ENCODE peak calls at places on chromosomes 4 and X, in four cellular contexts. D is prostate gland, C is uterus, B is breast epithelium. X is an unnamed sample. For H3K9me3, the result is how much of the 10 kb centered on the place peaks cover.

GRCh38 chrX:148372925-148373324 is 127.5 kb upstream of the AFF2 start:
- DNase-seq in D (no peak), C (no peak), B (no peak), X (no peak)

GRCh38 chr4:168757500-168757899 is 252.6 kb downstream of the CBR4 start:
- DNase-seq in D (no peak), C (no peak), B (no peak), X (no peak)

GRCh38 chr4:186826866-186827541 is 103.3 kb upstream of the FAT1 start:
- DNase-seq in D (no peak), C (no peak), B (no peak), X (no peak)

GRCh38 chrX:3549442-3549875 is 164.0 kb downstream of the PRKX start:
- DNase-seq in D (no peak), C (no peak), B (peak), X (peak)

GRCh38 chr4:157444014-157444413 is 223.5 kb downstream of the GRIA2 start:
- DNase-seq in D (no peak), C (no peak), B (no peak), X (peak)

GRCh38 chr4:101774807-101775206 is 15.7 kb upstream of the BANK1 start:
- DNase-seq in D (no peak), C (no peak), B (no peak), X (no peak)

GRCh38 chr4:42638993-42639392 is 17.9 kb downstream of the ATP8A1 start:
- DNase-seq in D (no peak), C (no peak), B (no peak), X (no peak)

GRCh38 chrX:101252634-101253033 is 33.0 kb downstream of the DRP2 start:
- DNase-seq in D (no peak), C (no peak), B (no peak), X (no peak)

GRCh38 chrX:37755073-37755472 is 24.8 kb upstream of the CYBB start:
- DNase-seq in D (no peak), C (no peak), B (no peak), X (no peak)

GRCh38 chrX:150486011-150486410 is 82.4 kb upstream of the MTM1 start:
- DNase-seq in D (peak), C (peak), B (no peak), X (no peak)

GRCh38 chrX:87664381-87664780 is 146.8 kb downstream of the KLHL4 start:
- DNase-seq in D (no peak), C (no peak), B (no peak), X (no peak)

GRCh38 chr4:147984065-147984777 is 252.3 kb downstream of the ARHGAP10 start:
- DNase-seq in D (no peak), C (no peak), B (no peak), X (no peak)

GRCh38 chr4:168408620-168409019 is 71.7 kb downstream of the DDX60L start:
- DNase-seq in D (peak), C (peak), B (no peak), X (no peak)

GRCh38 chrX:13669246-13669689 is 16.3 kb downstream of the TCEANC start:
- DNase-seq in D (peak), C (peak), B (peak), X (peak)

GRCh38 chr4:121307441-121308327 is 73.1 kb downstream of the QRFPR start:
- DNase-seq in D (no peak), C (no peak), B (no peak), X (no peak)

GRCh38 chrX:39728852-39729587 is 368.7 kb downstream of the BCOR start:
- DNase-seq in D (no peak), C (no peak), B (no peak), X (no peak)

GRCh38 chrX:133602881-133603280 is 187.6 kb upstream of the GPC4 start:
- DNase-seq in D (no peak), C (no peak), B (no peak), X (no peak)

GRCh38 chr4:28351826-28352225 is 1491.2 kb downstream of the STIM2 start:
- DNase-seq in D (no peak), C (no peak), B (no peak), X (no peak)

GRCh38 chrX:29870608-29871007 is 344.8 kb upstream of the MAGEB2 start:
- DNase-seq in D (no peak), C (no peak), B (no peak), X (no peak)

GRCh38 chr4:144583658-144584057 is 62.3 kb upstream of the HHIP start:
- DNase-seq in D (no peak), C (no peak), B (no peak), X (no peak)

GRCh38 chr4:7134737-7135388 is 57.5 kb upstream of the SORCS2 start:
- DNase-seq in D (no peak), C (peak), B (no peak), X (peak)

GRCh38 chr4:112167790-112168189 is 22.5 kb downstream of the FAM241A start:
- DNase-seq in D (no peak), C (no peak), B (no peak), X (no peak)

GRCh38 chr4:2135083-2135482 is 76.0 kb downstream of the NAT8L start:
- DNase-seq in D (no peak), C (no peak), B (no peak), X (no peak)

GRCh38 chrX:32948130-32948529 is 263.2 kb downstream of the DMD start:
- DNase-seq in D (no peak), C (no peak), B (no peak), X (no peak)

GRCh38 chr4:7687006-7687405 is 252.3 kb upstream of the PSAPL1 start:
- DNase-seq in D (no peak), C (no peak), B (no peak), X (peak)

GRCh38 chr4:108601096-108601495 is 19.3 kb upstream of the RPL34 start:
- DNase-seq in D (no peak), C (no peak), B (no peak), X (no peak)

GRCh38 chr4:119080721-119081541 is 54.7 kb upstream of the MYOZ2 start:
- DNase-seq in D (no peak), C (no peak), B (no peak), X (no peak)

GRCh38 chr4:8264106-8264505 is 5.4 kb upstream of the HTRA3 start:
- DNase-seq in D (no peak), C (no peak), B (no peak), X (no peak)

GRCh38 chr4:81418572-81418971 is 53.1 kb downstream of the RASGEF1B start:
- DNase-seq in D (no peak), C (no peak), B (no peak), X (no peak)

GRCh38 chrX:24166078-24166477 is 16.5 kb downstream of the ZFX start:
- DNase-seq in D (no peak), C (no peak), B (no peak), X (no peak)

DNA sequence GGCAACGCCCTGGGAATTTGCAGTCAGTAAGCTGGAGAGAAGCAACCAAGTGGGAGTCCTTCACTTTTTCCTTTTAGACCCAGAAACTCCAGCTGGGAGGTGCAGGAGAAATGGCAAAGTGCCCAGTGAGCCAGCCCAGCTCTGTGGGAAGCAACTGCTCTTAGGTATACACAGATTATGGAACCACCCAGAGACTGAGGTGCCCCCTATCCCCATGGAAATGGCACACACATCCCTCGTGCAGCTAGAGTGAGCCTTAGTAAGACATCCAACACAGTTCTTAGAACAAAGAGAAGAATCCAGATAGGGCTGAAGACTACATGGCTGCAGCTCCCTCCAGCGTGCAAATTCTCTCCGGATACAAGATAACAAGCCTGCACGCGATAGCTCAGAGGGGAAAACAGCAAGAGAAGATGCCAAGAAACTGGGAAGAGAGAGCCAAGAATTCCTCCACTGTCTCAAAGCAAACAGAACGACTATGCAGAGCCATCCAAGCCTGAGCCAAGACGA is 26.6 kb upstream of the IRAK1 start:
- DNase-seq in D (peak), C (peak), B (no peak), X (no peak)
- TF ChIP-seq CTCF in D (no peak), C (no peak), B (no peak), X (no peak)

DNA sequence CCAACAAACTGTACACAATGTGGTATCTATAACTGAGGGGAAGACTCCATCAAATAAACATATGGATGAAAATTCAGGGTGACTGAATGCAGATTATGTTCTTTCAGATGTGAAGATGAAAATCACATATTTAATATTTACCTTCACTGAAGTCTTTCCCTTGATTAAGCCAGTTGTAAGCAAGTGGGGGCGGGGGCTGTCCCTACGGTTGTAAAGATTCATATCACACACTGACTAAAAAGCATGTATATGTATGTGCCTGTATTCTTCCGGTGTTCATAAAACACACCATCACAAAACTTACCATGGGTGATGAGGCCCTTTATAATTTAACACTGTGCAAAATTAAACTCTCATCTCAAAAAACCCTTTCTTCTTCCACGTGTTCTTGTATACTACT is 1.3 kb downstream of the TAB3 start:
- DNase-seq in D (no peak), C (no peak), B (no peak), X (no peak)
- H3K4me3 ChIP-seq in D (peak), C (peak), B (no peak), X (peak)

DNA sequence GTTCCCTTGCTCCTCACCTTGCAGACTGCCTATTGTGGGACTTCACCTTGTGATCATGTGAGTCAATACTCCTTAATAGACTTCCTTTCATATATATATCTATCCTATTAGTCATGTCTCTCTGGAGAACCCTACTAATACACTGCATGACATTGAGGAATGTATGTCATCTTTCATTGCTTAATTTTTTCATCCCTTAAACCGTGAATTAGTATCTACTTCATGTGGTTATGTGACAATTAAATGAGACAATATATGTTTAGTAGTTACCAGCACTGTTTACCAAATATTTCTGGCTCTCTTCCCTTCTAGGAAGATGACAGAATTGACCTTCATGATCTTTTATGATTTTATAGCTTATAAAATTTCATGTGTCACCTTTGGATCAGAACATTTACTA is 759.5 kb downstream of the GRXCR1 start:
- DNase-seq in D (no peak), C (no peak), B (no peak), X (no peak)
- H3K9me3 ChIP-seq in D (under half), C (under half), B (under half), X (under half)

GRCh38 chrX:79645749-79646148 is 278.6 kb upstream of the ITM2A start:
- DNase-seq in D (no peak), C (no peak), B (no peak), X (no peak)
- TF ChIP-seq CTCF in D (no peak), C (no peak), B (no peak), X (no peak)

X was measured in left lung.